ENCODE peak calls at places on chromosomes 7 and 10, in eight cellular contexts. F is KBM-7; Q is neuronal stem cell; M is anterior cingulate cortex; U is heart left ventricle; K is right lobe of liver; D is activated CD4-positive, alpha-beta T cell treated with anti-CD3 and anti-CD28 coated beads, Interleukin-2, amount 50 U/mL, for 1 hour; P is aorta. G is an unnamed sample.

GRCh38 chr10:94524146-94524545 is 21.4 kb upstream of the HELLS start:
- DNase-seq in Q (no peak), M (no peak), K (no peak), U (no peak), P (no peak), D (no peak), F (no peak), G (no peak)

GRCh38 chr7:150781961-150782360 is 18.2 kb downstream of the TMEM176B start:
- DNase-seq in F (no peak), K (no peak), M (no peak), P (no peak), Q (no peak), U (no peak), D (no peak), G (peak; percentile 43)

GRCh38 chr10:9786576-9786975 is 1231.1 kb upstream of the CELF2 start:
- DNase-seq in K (no peak), Q (no peak), D (no peak), U (no peak), M (no peak), P (no peak), F (no peak), G (no peak)

GRCh38 chr7:142616121-142616643 is 133.1 kb upstream of the PRSS1 start:
- DNase-seq in P (no peak), D (no peak), M (no peak), Q (no peak), F (no peak), U (no peak), K (no peak), G (no peak)

GRCh38 chr7:141200191-141201108 is 126.6 kb downstream of the TMEM178B start:
- DNase-seq in P (no peak), F (no peak), U (no peak), D (no peak), M (no peak), Q (no peak), K (no peak), G (no peak)

GRCh38 chr7:101166909-101167644 is 1.7 kb upstream of the VGF start:
- DNase-seq in F (no peak), Q (no peak), U (no peak), P (no peak), M (no peak), D (no peak), K (no peak), G (no peak)

GRCh38 chr7:37674534-37674933 is 9.0 kb upstream of the GPR141 start:
- DNase-seq in P (no peak), D (no peak), M (no peak), Q (no peak), K (no peak), U (no peak), F (peak; percentile 83), G (no peak)

GRCh38 chr7:6256709-6257535 is 15.5 kb downstream of the CYTH3 start:
- DNase-seq in K (peak; percentile 60), Q (no peak), F (peak; percentile 67), U (peak; percentile 51), D (no peak), P (peak; percentile 74), M (no peak), G (peak; percentile 77)

GRCh38 chr7:6028563-6028962 is 2.6 kb upstream of the ANKRD61 start:
- DNase-seq in P (no peak), Q (no peak), F (no peak), M (no peak), K (no peak), U (no peak), D (no peak), G (no peak)

GRCh38 chr10:133336131-133337078 is at the start of gene CALY:
- DNase-seq in M (peak; percentile 44), Q (peak; percentile 55), K (no peak), P (no peak), D (peak; percentile 91), U (no peak), F (peak; percentile 57), G (no peak)

GRCh38 chr7:31104361-31105255 is 52.5 kb downstream of the ADCYAP1R1 start:
- DNase-seq in K (peak; percentile 24), Q (no peak), D (no peak), P (no peak), F (no peak), M (no peak), U (no peak), G (no peak)

GRCh38 chr7:112271162-112271561 is 64.7 kb downstream of the ZNF277 start:
- DNase-seq in F (no peak), M (no peak), P (no peak), U (no peak), Q (no peak), D (no peak), K (no peak), G (no peak)

GRCh38 chr10:22258471-22258870 is 40.7 kb upstream of the EBLN1 start:
- DNase-seq in U (no peak), P (no peak), D (no peak), K (no peak), Q (no peak), M (peak; percentile 30), F (no peak), G (no peak)

GRCh38 chr10:986137-986825 is 2.0 kb upstream of the GTPBP4 start:
- DNase-seq in Q (no peak), F (no peak), U (no peak), M (no peak), P (no peak), D (no peak), K (no peak), G (no peak)

GRCh38 chr7:96310106-96310505 is 11.8 kb downstream of the SLC25A13 start:
- DNase-seq in D (no peak), K (no peak), F (no peak), Q (no peak), P (no peak), U (no peak), M (no peak), G (no peak)

GRCh38 chr7:154914580-154915380 is 88.1 kb downstream of the PAXIP1 start:
- DNase-seq in P (no peak), Q (no peak), U (no peak), F (no peak), K (peak; percentile 36), M (no peak), D (no peak), G (no peak)

GRCh38 chr10:115049318-115049717 is 43.8 kb upstream of the ATRNL1 start:
- DNase-seq in K (no peak), M (no peak), Q (no peak), D (no peak), P (no peak), U (no peak), F (no peak), G (no peak)

GRCh38 chr10:21649441-21649872 is 115.4 kb downstream of the MLLT10 start:
- DNase-seq in K (no peak), M (no peak), F (no peak), P (no peak), U (no peak), Q (no peak), D (no peak), G (no peak)

GRCh38 chr10:129621694-129622093 is 154.7 kb downstream of the MGMT start:
- DNase-seq in Q (no peak), P (no peak), D (no peak), M (no peak), K (no peak), U (no peak), F (no peak), G (no peak)

GRCh38 chr10:124185074-124185473 is 91.7 kb upstream of the CHST15 start:
- DNase-seq in F (no peak), Q (no peak), M (no peak), D (no peak), P (no peak), K (peak; percentile 36), U (no peak), G (peak; percentile 46)

GRCh38 chr10:71081229-71081560 is 131.2 kb upstream of the UNC5B start:
- DNase-seq in K (peak; percentile 23), D (no peak), P (no peak), U (peak; percentile 1), F (no peak), Q (no peak), M (no peak), G (peak; percentile 32)

GRCh38 chr7:138781004-138781403 is 16.8 kb upstream of the TMEM213 start:
- DNase-seq in F (no peak), U (no peak), M (no peak), K (no peak), P (no peak), Q (no peak), D (no peak), G (no peak)

G was measured in right atrium auricular region.